ENCODE peak calls at places on chromosomes 12 and 14, in four cellular contexts. U, K, R and J are unnamed samples.
A peak's percentile ranks its signal among the peaks of the same experiment; 100 is the strongest.

GRCh38 chr12:23670684-23671083 is 278.8 kb downstream of the SOX5 start:
- DNase-seq in U (no peak), K (no peak), R (no peak), J (no peak)

GRCh38 chr12:81295286-81295685 is 217.4 kb downstream of the ACSS3 start:
- DNase-seq in U (no peak), K (no peak), R (no peak), J (no peak)

GRCh38 chr12:111201036-111201435 is 167.9 kb downstream of the PHETA1 start:
- DNase-seq in U (peak; percentile 84), K (no peak), R (no peak), J (no peak)

GRCh38 chr12:6324936-6325750 is 14.7 kb downstream of the PLEKHG6 start:
- DNase-seq in U (no peak), K (no peak), R (no peak), J (no peak)

GRCh38 chr12:89140141-89140540 is 212.2 kb downstream of the DUSP6 start:
- DNase-seq in U (no peak), K (no peak), R (no peak), J (no peak)

GRCh38 chr12:108097160-108097911 is 31.8 kb upstream of the WSCD2 start:
- DNase-seq in U (no peak), K (no peak), R (no peak), J (no peak)

GRCh38 chr12:56346663-56347062 is 8.0 kb downstream of the IL23A start:
- DNase-seq in U (no peak), K (no peak), R (no peak), J (no peak)

GRCh38 chr14:60247994-60248696 is 876 bp upstream of the PPM1A start:
- DNase-seq in U (peak; percentile 83), K (peak; percentile 87), R (peak; percentile 84), J (peak; percentile 77)

GRCh38 chr12:124036117-124037109 is 63.4 kb downstream of the ZNF664 start:
- DNase-seq in U (peak; percentile 69), K (peak; percentile 61), R (peak; percentile 27), J (no peak)

DNA sequence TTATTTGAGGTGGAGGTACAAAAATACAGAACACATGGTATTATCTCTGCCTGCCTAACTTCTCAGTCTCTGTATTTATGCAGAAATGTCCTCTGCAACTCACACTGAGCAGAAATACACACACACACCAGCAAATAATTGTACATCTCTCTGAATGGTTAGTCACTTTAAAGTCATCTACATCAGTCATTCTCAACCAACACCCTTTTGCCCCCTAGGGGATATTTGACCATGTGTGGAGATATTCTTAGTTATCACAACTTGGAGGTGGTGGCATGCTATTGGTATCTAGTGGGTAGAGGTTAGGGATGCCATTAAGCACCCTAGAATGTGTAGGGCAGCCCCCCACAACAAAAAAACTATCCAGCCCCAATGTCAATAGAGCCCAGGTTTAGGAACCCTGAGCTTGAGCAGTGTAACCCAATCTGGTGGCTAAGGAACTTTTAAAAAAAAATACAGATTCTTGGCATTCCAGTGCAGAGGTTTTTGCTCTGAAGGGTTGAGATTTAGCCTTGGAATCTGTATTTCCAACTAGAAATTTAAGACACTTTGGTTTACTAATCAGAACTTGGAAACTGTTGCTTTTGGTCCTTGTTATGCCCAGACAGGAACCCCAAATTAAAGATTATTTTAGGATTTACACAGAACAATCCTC is 183.8 kb downstream of the TBX5 start:
- DNase-seq in U (no peak), K (no peak), R (no peak), J (no peak)
- TF ChIP-seq NRF1 in U (no peak), K (no peak), R (no peak), J (no peak)

GRCh38 chr12:127262658-127263057 is 1004.3 kb upstream of the TMEM132C start:
- DNase-seq in U (no peak), K (no peak), R (no peak), J (no peak)
- TF ChIP-seq NRF1 in U (no peak), K (no peak), R (no peak), J (no peak)

GRCh38 chr12:93062100-93062419 is 133.0 kb upstream of the EEA1 start:
- DNase-seq in U (no peak), K (no peak), R (no peak), J (no peak)
- TF ChIP-seq NRF1 in U (no peak), K (no peak), R (no peak), J (no peak)

GRCh38 chr12:30806989-30807694 is 52.4 kb upstream of the CAPRIN2 start:
- DNase-seq in U (peak; percentile 61), K (peak; percentile 48), R (peak; percentile 21), J (no peak)
- TF ChIP-seq NRF1 in U (no peak), K (no peak), R (no peak), J (no peak)

DNA sequence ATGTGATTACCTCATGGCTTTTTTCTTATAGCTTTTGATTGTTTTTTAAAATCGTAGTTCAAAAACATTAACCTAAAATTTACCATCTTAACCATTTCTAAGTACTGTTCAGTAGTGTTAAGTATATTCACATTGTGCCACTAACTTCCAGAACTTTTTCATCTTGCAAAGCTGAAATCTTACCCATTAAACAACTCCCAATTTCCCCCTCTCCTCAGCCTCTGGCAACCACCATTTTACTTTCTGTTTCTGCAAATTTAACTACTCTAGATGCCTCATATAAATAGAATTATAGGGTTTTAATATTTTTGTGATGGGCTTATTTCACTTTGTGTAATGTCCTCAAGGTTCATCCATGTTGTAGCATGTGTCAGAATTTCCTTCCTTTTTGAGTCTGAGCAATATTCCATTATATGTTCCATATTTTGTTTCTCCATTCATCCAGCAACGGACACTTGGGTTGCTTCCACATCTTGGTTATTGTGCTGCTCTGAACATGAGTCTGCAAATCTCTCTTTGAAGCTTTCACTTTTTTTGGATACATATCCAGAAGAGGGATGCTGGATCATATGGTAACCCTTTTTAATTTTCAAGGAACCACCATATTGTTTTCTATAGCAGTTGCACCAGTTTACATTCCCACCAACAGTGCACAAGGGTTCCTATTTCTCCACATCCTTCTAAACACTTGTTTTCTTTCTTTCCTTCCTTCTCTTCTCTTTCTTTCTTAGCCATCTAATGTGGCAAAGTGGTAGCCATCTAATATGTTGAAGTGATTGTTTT is 5.0 kb downstream of the HIF1A start:
- DNase-seq in U (no peak), K (no peak), R (no peak), J (no peak)
- TF ChIP-seq NRF1 in U (no peak), K (no peak), R (no peak), J (no peak)

GRCh38 chr12:14113031-14113430 is 131.6 kb upstream of the GRIN2B start:
- DNase-seq in U (no peak), K (no peak), R (no peak), J (no peak)

GRCh38 chr12:14108702-14109101 is 127.3 kb upstream of the GRIN2B start:
- DNase-seq in U (no peak), K (no peak), R (no peak), J (no peak)

DNA sequence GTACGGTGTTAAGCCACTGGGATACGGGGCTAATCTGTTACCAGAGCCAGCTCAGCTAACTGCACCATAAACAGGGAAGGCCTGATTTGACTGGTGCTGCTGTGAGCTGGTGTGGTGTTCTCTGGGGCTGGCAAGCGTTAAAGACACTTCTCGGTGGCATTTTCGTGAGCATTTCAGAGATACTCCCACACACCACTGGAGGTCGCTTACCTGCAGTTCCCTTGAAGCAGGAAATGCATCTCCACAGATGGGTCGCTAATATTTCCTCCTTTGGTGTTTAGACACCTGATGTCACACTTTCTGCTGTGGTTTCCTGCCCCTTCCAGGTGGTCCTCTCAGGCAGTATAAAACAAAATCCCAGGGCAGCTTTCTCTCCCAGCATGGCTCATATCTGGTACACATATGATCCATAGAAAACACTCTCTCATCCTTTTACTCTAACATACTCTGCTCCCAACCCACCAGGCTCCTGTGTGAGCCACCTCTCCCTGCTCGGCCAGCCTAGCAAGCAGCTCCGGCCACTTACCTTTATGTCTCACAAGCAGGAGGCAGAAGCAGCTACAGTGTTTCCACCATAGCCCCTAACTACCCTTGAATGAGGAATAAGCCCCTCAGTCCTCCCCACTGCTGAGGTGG is 129.9 kb upstream of the GRIN2B start:
- DNase-seq in U (peak; percentile 3), K (no peak), R (peak; percentile 33), J (peak; percentile 49)
- TF ChIP-seq NRF1 in U (no peak), K (no peak), R (no peak), J (no peak)